ENCODE peak calls at places on chromosomes 2 and 18, in six cellular contexts. B, X, A, I, N and M are unnamed samples.
A peak's percentile ranks its signal among the peaks of the same experiment; 100 is the strongest.

GRCh38 chr2:219464286-219465032 is 29.8 kb downstream of the SPEG start:
- DNase-seq in B (no peak), X (no peak), A (no peak), I (no peak), N (no peak), M (no peak)

GRCh38 chr18:44893045-44893706 is 212.5 kb downstream of the SETBP1 start:
- DNase-seq in B (no peak), X (no peak), A (no peak), I (no peak), N (no peak), M (no peak)

GRCh38 chr2:72276876-72277275 is 129.2 kb upstream of the CYP26B1 start:
- DNase-seq in B (no peak), X (no peak), A (no peak), I (no peak), N (no peak), M (no peak)

GRCh38 chr2:127704641-127705243 is 3.4 kb downstream of the SFT2D3 start:
- DNase-seq in B (no peak), X (no peak), A (no peak), I (no peak), N (no peak), M (no peak)

GRCh38 chr2:62814132-62814531 is 108.6 kb downstream of the EHBP1 start:
- DNase-seq in B (no peak), X (peak; percentile 62), A (no peak), I (no peak), N (no peak), M (no peak)

GRCh38 chr2:159124931-159125467 is 156.6 kb downstream of the TANC1 start:
- DNase-seq in B (peak; percentile 59), X (peak; percentile 25), A (no peak), I (no peak), N (no peak), M (no peak)

GRCh38 chr2:162115076-162115475 is 37.0 kb downstream of the GCG start:
- DNase-seq in B (no peak), X (no peak), A (no peak), I (no peak), N (no peak), M (no peak)

GRCh38 chr2:231960810-231961348 is 634 bp upstream of the DIS3L2 start:
- DNase-seq in B (no peak), X (no peak), A (no peak), I (no peak), N (no peak), M (no peak)

GRCh38 chr2:43220982-43221659 is 5.3 kb downstream of the ZFP36L2 start:
- DNase-seq in B (peak; percentile 88), X (peak; percentile 38), A (no peak), I (no peak), N (peak; percentile 61), M (peak; percentile 46)

GRCh38 chr2:136056077-136056688 is 61.8 kb downstream of the CXCR4 start:
- DNase-seq in B (no peak), X (no peak), A (no peak), I (no peak), N (no peak), M (no peak)

GRCh38 chr2:150109912-150110311 is 377.6 kb downstream of the RND3 start:
- DNase-seq in B (no peak), X (no peak), A (no peak), I (no peak), N (no peak), M (no peak)

GRCh38 chr2:237501892-237502513 is 15.0 kb downstream of the MLPH start:
- DNase-seq in B (no peak), X (no peak), A (no peak), I (no peak), N (no peak), M (no peak)

GRCh38 chr2:65350714-65351113 is 81.7 kb downstream of the SPRED2 start:
- DNase-seq in B (no peak), X (no peak), A (peak; percentile 49), I (no peak), N (peak; percentile 21), M (no peak)

GRCh38 chr2:205734436-205734835 is 52.1 kb downstream of the NRP2 start:
- DNase-seq in B (peak; percentile 73), X (peak; percentile 74), A (no peak), I (no peak), N (peak; percentile 45), M (peak; percentile 22)

GRCh38 chr2:72028996-72029395 is 118.7 kb downstream of the CYP26B1 start:
- DNase-seq in B (no peak), X (no peak), A (no peak), I (no peak), N (no peak), M (peak; percentile 0)

GRCh38 chr18:22167091-22167470 is 2.3 kb upstream of the GATA6 start:
- DNase-seq in B (no peak), X (no peak), A (no peak), I (no peak), N (no peak), M (peak; percentile 23)

GRCh38 chr18:22169889-22170420 is 566 bp downstream of the GATA6 start:
- DNase-seq in B (no peak), X (no peak), A (no peak), I (no peak), N (no peak), M (no peak)

GRCh38 chr18:22167471-22168151 is 1.8 kb upstream of the GATA6 start:
- DNase-seq in B (peak; percentile 63), X (no peak), A (no peak), I (no peak), N (no peak), M (peak; percentile 22)

GRCh38 chr18:22169011-22169888 is at the start of gene GATA6:
- DNase-seq in B (peak; percentile 96), X (peak; percentile 63), A (peak; percentile 65), I (peak; percentile 85), N (peak; percentile 84), M (peak; percentile 60)

GRCh38 chr18:22168360-22168921 is 948 bp upstream of the GATA6 start:
- DNase-seq in B (peak; percentile 86), X (no peak), A (no peak), I (no peak), N (no peak), M (peak; percentile 25)
- TF ChIP-seq CTCF in B (no peak), X (no peak), A (no peak), I (peak; percentile 27), N (peak; percentile 7), M (no peak)

DNA sequence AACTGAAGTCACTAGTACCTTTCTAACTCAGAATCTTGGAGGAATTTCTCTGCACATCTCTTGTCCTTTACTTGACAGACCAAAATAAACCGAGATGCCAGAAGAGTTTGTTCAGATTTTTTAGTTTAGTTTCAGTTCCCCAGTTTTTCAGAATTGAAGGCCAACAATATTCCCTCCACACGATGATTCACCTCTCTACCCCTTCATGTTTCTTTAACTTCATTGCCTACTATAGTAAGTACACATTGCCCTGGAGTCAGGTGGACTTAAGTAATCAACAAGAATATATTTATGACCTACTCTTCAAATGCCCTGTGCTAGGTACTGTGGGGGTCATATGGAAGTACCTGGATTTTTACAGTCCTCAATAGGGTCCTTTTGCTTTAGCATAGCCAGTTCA is 79.6 kb upstream of the CTLA4 start:
- DNase-seq in B (peak; percentile 21), X (no peak), A (no peak), I (no peak), N (no peak), M (no peak)
- TF ChIP-seq CTCF in B (no peak), X (no peak), A (no peak), I (no peak), N (no peak), M (no peak)

DNA sequence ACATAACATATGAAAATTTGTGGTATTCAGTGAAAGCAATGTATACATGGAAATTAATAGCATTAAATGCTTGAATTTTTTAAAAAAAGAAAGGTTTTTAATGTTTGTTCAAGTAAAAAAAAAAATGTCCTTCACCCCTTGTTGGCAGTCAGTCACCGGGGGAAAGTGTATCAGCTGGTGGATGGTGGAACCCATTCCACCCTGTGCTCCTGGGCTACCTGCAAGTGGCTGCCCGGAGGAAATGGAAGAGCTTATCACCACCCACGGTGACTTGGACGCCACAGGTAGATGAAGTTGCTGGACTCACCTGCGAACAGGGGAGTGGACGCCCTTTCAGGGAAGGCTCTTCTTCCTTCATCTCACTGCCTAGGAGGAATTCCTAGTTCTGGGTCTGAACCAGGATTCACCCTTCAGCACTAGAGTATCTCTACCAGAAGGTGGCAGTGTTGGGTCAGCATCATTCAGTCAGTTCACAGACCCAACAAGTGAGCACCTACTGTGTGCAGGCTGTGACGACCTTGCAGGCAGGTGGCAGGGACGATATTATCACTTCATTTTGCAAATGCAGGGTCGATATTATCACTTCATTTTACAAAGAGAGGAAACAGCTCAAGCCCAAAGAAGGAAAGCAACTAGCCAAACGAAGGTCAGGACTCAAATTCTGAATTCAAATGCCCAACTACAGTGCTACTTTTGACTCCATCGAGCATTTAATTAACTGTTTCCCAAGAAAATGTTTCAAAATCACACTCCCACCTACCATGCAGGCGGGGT is 35.8 kb downstream of the CIB4 start:
- DNase-seq in B (peak; percentile 75), X (peak; percentile 25), A (peak; percentile 64), I (peak; percentile 61), N (peak; percentile 58), M (peak; percentile 33)
- TF ChIP-seq CTCF in B (peak; percentile 95), X (peak; percentile 94), A (peak; percentile 74), I (peak; percentile 86), N (peak; percentile 79), M (peak; percentile 92)

GRCh38 chr18:57008001-57008686 is 138.7 kb upstream of the BOD1L2 start:
- DNase-seq in B (no peak), X (no peak), A (no peak), I (no peak), N (no peak), M (no peak)

GRCh38 chr18:57004366-57005121 is 142.3 kb upstream of the BOD1L2 start:
- DNase-seq in B (peak; percentile 31), X (peak; percentile 51), A (peak; percentile 58), I (no peak), N (peak; percentile 88), M (no peak)

GRCh38 chr18:57015036-57015805 is 131.7 kb upstream of the BOD1L2 start:
- DNase-seq in B (no peak), X (no peak), A (no peak), I (no peak), N (no peak), M (no peak)

DNA sequence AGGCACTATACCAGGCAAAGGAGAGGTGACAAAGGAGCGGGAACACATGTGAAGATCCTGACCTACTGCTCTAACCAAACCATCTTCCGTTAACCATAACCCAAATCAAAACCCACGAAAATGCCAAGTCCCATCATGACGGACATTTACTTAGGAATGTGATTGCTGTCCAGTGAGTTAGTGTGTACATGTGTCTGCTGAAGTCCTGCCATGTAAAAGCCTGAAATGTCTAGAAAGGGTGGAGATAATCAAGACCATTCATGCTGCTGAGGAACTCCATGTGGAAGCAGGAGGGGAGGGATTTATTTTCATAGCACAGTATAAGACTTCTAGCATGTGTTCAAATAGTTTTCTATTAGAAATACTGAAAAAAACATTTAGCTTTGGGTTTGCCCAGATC is 137.1 kb upstream of the BOD1L2 start:
- DNase-seq in B (no peak), X (no peak), A (no peak), I (no peak), N (no peak), M (no peak)
- TF ChIP-seq CTCF in B (no peak), X (no peak), A (no peak), I (no peak), N (no peak), M (no peak)

GRCh38 chr2:22628183-22628582 is 756.8 kb upstream of the KLHL29 start:
- DNase-seq in B (no peak), X (no peak), A (no peak), I (no peak), N (no peak), M (no peak)

GRCh38 chr2:22623620-22624019 is 761.4 kb upstream of the KLHL29 start:
- DNase-seq in B (no peak), X (no peak), A (no peak), I (no peak), N (no peak), M (no peak)

GRCh38 chr2:22626621-22627020 is 758.4 kb upstream of the KLHL29 start:
- DNase-seq in B (no peak), X (no peak), A (no peak), I (no peak), N (no peak), M (no peak)
- TF ChIP-seq CTCF in B (no peak), X (no peak), A (no peak), I (no peak), N (no peak), M (peak; percentile 20)